ENCODE peak calls at places on chromosomes 2 and 18, in ten cellular contexts. B is astrocyte of the cerebellum, H is HL-60, O is OCI-LY7, Z is uterus, E is transverse colon, A is upper lobe of right lung, S is upper lobe of left lung, Q is cardiac muscle cell, Y is MM.1S. F is an unnamed sample.

GRCh38 chr2:112726487-112727190 is 5.8 kb downstream of the NT5DC4 start:
- DNase-seq in H (peak), O (peak), B (peak), Z (peak), E (peak), A (peak), Y (peak), S (peak), Q (peak), F (no peak)

GRCh38 chr2:236369606-236370005 is 105.4 kb upstream of the ASB18 start:
- DNase-seq in B (no peak), Q (no peak), E (no peak), Z (no peak), S (no peak), O (no peak), H (no peak), Y (no peak), A (peak), F (peak)

GRCh38 chr2:38274286-38275276 is 102.5 kb downstream of the ATL2 start:
- DNase-seq in E (no peak), Y (peak), O (peak), S (no peak), Q (peak), H (peak), A (no peak), Z (peak), B (peak), F (peak)

GRCh38 chr2:37877457-37878315 is 47.4 kb upstream of the RMDN2 start:
- DNase-seq in Q (peak), E (no peak), S (no peak), Y (peak), B (peak), Z (peak), A (no peak), H (peak), O (peak), F (no peak)

GRCh38 chr2:134782792-134783191 is 55.6 kb upstream of the ACMSD start:
- DNase-seq in A (no peak), E (no peak), H (peak), Y (peak), S (no peak), O (peak), B (peak), Z (no peak), Q (peak), F (no peak)

GRCh38 chr2:122000556-122001340 is 245.3 kb downstream of the TSN start:
- DNase-seq in B (no peak), A (no peak), H (no peak), Q (no peak), S (peak), Y (no peak), E (no peak), Z (no peak), O (no peak), F (no peak)

GRCh38 chr2:164896634-164897033 is 55.0 kb upstream of the COBLL1 start:
- DNase-seq in A (no peak), O (no peak), E (no peak), Q (no peak), H (no peak), Z (no peak), S (no peak), Y (peak), B (no peak), F (no peak)

GRCh38 chr2:150885236-150885635 is 376.4 kb downstream of the RBM43 start:
- DNase-seq in Q (no peak), B (no peak), Z (no peak), E (no peak), O (no peak), Y (no peak), A (no peak), H (no peak), S (no peak), F (no peak)

GRCh38 chr2:16654775-16655456 is 10.7 kb downstream of the CYRIA start:
- DNase-seq in H (no peak), Y (no peak), S (no peak), E (no peak), B (no peak), Q (no peak), O (peak), Z (no peak), A (no peak), F (no peak)

GRCh38 chr18:74360852-74361640 is 45.4 kb downstream of the C18orf63 start:
- DNase-seq in Y (no peak), O (no peak), Z (no peak), S (no peak), E (no peak), A (no peak), B (no peak), H (no peak), Q (no peak), F (no peak)

GRCh38 chr2:29921560-29921915 is at the start of gene ALK:
- DNase-seq in S (peak), Z (peak), A (peak), H (peak), E (peak), O (peak), Q (peak), Y (peak), B (peak), F (no peak)
- H3K4me3 ChIP-seq in S (peak), Z (peak), A (peak), H (no peak), E (no peak), O (no peak), Q (peak), Y (peak), B (peak), F (peak)

GRCh38 chr18:54224379-54225014 is at the start of gene MBD2:
- DNase-seq in Z (peak), Y (peak), E (peak), B (peak), A (peak), O (peak), S (peak), H (peak), Q (peak), F (peak)

GRCh38 chr18:54218299-54218698 is 6.2 kb downstream of the MBD2 start:
- DNase-seq in Q (no peak), Y (no peak), B (no peak), Z (no peak), S (no peak), O (peak), H (no peak), E (no peak), A (no peak), F (no peak)

GRCh38 chr18:54220406-54220805 is 4.1 kb downstream of the MBD2 start:
- DNase-seq in Y (no peak), O (peak), E (no peak), A (no peak), Z (no peak), H (no peak), B (no peak), S (no peak), Q (no peak), F (no peak)

GRCh38 chr18:54223568-54224241 is 764 bp downstream of the MBD2 start:
- DNase-seq in H (peak), E (peak), Z (peak), S (no peak), Q (peak), A (peak), Y (peak), B (peak), O (peak), F (peak)

DNA sequence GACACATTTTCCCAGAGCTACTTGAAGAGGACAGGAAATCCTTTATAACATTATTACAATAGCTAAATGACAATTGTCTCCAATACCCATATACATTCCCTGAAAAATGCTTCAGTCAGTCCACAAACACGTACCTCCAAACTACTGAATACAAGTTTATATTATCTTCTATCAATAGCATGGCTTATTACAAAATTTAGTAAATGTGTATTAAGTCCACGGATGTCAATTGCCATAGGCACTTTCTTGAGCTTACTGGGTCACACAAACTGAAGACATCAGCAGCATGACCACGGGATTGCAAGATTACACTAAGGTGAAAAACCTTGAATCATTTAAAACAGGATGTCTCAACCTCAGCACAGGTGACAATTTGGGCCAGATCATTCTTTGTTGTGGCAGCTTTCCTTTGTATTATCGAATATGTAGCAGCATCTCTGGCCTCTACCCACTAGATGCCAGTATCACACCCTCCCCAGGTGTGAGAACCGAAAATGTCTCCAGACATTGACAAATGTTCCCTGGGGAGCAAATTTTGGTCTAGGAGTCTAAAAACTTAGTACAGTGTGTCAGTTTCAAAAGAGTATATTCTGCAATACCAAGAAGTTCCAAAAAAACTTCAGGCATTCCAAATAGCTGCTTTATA is 1.4 kb downstream of the MBD2 start:
- DNase-seq in H (no peak), O (peak), Q (no peak), E (no peak), A (no peak), S (no peak), Z (no peak), Y (peak), B (no peak), F (no peak)
- TF ChIP-seq CTCF in H (peak), O (peak), Q (peak), E (no peak), A (peak), S (peak), Z (no peak), Y (peak), B (no peak), F (peak)

GRCh38 chr2:128473175-128474013 is 154.7 kb upstream of the HS6ST1 start:
- DNase-seq in O (peak), A (peak), B (peak), E (peak), S (no peak), Y (no peak), Z (no peak), Q (no peak), H (peak), F (no peak)
- H3K4me3 ChIP-seq in O (no peak), A (peak), B (no peak), E (no peak), S (no peak), Y (no peak), Z (no peak), Q (no peak), H (peak), F (peak)

GRCh38 chr18:28177828-28178635 is 1.1 kb upstream of the CDH2 start:
- DNase-seq in B (no peak), Y (peak), A (peak), S (peak), Z (peak), O (no peak), H (no peak), Q (peak), E (no peak), F (no peak)
- TF ChIP-seq CTCF in B (peak), Y (peak), A (no peak), S (no peak), Z (no peak), O (no peak), H (no peak), Q (no peak), E (no peak), F (no peak)

GRCh38 chr2:219452361-219453317 is 18.0 kb downstream of the SPEG start:
- DNase-seq in B (peak), O (no peak), Y (no peak), H (no peak), E (peak), A (peak), S (no peak), Q (no peak), Z (peak), F (no peak)
- H3K4me3 ChIP-seq in B (no peak), O (no peak), Y (no peak), H (no peak), E (no peak), A (no peak), S (no peak), Q (no peak), Z (no peak), F (no peak)

DNA sequence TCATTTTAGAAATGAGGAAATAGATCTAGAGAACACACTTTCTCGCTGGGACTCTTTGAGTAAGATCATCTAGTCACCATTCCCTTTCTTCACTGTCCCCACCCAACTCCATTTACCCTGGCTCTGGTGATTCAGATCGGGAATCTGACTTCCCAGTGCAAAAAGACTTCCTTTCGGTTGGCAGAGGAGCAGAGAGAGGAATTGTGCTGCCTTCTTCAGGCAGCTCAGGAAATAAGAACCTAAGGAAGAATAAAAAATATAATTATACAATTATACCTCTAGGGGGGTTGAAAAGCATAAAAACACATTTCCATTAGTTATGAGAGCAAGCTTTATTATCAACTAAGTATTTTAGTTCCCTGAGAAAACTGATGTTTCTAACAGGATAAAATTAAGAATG is 9.3 kb upstream of the MPP4 start:
- DNase-seq in S (no peak), E (no peak), Y (no peak), O (no peak), H (no peak), Z (no peak), Q (no peak), B (peak), A (no peak), F (no peak)
- TF ChIP-seq CTCF in S (no peak), E (no peak), Y (no peak), O (peak), H (no peak), Z (no peak), Q (peak), B (peak), A (no peak), F (peak)

GRCh38 chr2:70399046-70399445 is 97.2 kb upstream of the FAM136A start:
- DNase-seq in Q (no peak), Y (peak), Z (no peak), H (no peak), E (no peak), S (no peak), O (no peak), B (no peak), A (no peak), F (no peak)

GRCh38 chr2:70400539-70400938 is 98.7 kb upstream of the FAM136A start:
- DNase-seq in Z (no peak), S (no peak), Q (no peak), E (no peak), O (no peak), B (no peak), H (no peak), A (no peak), Y (no peak), F (no peak)

GRCh38 chr2:70403267-70404053 is 101.6 kb upstream of the FAM136A start:
- DNase-seq in Q (no peak), Y (no peak), H (no peak), E (peak), Z (no peak), A (no peak), O (no peak), B (no peak), S (no peak), F (no peak)
- H3K4me3 ChIP-seq in Q (no peak), Y (no peak), H (no peak), E (no peak), Z (no peak), A (no peak), O (no peak), B (no peak), S (no peak), F (no peak)

GRCh38 chr2:174059875-174060226 is 94.7 kb upstream of the SP3 start:
- DNase-seq in A (no peak), H (no peak), O (no peak), Y (no peak), Q (no peak), S (no peak), Z (no peak), E (no peak), B (no peak), F (no peak)

GRCh38 chr2:174062934-174063333 is 97.8 kb upstream of the SP3 start:
- DNase-seq in S (no peak), H (no peak), E (no peak), Z (no peak), Q (no peak), O (no peak), A (no peak), Y (no peak), B (no peak), F (no peak)

GRCh38 chr2:174067815-174068214 is 102.6 kb upstream of the SP3 start:
- DNase-seq in A (no peak), H (no peak), Q (no peak), O (no peak), E (no peak), Z (no peak), B (no peak), Y (no peak), S (no peak), F (no peak)

GRCh38 chr2:174066871-174067270 is 101.7 kb upstream of the SP3 start:
- DNase-seq in Z (no peak), O (no peak), Y (no peak), Q (no peak), E (no peak), H (no peak), S (no peak), A (no peak), B (no peak), F (no peak)

DNA sequence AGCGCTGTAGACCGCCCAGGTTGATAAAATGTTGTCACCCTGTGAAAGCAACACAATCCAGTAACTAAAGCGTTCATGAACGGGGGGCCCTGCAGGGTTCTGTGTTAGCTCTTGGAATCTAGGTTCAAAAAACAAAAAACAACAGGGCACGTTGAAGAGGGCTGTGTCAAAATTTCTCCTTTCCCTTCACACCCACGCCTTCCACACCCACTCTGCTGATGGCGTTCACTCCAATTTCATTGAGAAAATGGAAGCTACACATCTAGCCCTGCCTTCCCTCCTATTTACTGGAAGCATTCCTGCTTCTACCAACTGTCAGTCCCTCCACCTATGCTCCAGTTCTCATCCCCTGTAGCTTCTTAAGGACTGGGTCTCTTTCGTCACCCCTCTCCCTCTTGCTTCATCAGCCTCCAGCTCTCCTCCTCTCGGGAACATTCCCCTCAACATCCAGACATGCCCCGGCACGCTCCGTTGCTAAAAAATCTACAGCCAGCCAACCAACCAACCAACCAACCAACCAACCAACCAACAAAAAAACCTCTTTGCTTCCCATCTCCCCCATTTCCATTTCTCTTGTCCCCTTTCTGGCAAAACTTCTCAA is 98.4 kb upstream of the SP3 start:
- DNase-seq in O (no peak), S (no peak), A (no peak), E (no peak), Z (no peak), Y (no peak), H (no peak), Q (no peak), B (no peak), F (no peak)
- TF ChIP-seq CTCF in O (no peak), S (no peak), A (no peak), E (no peak), Z (no peak), Y (no peak), H (no peak), Q (no peak), B (no peak), F (no peak)

F was measured in retinal pigment epithelial cell.